ENCODE peak calls at places on chromosome 2, in seven cellular contexts. U is SK-N-SH, T is HCT116, K is K562, W is GM12878, L is H1, G is HepG2. A is an unnamed sample.
A peak's percentile ranks its signal among the peaks of the same experiment; 100 is the strongest.

GRCh38 chr2:128498589-128498988 is 179.9 kb upstream of the HS6ST1 start:
- DNase-seq in U (no peak), T (no peak), K (no peak), W (no peak), L (no peak), G (no peak), A (no peak)

GRCh38 chr2:148524519-148524919 is 120.0 kb upstream of the EPC2 start:
- DNase-seq in U (no peak), T (no peak), K (no peak), W (no peak), L (no peak), G (no peak), A (no peak)

GRCh38 chr2:36356199-36356989 is 816 bp downstream of the CRIM1 start:
- DNase-seq in U (peak; percentile 72), T (no peak), K (no peak), W (no peak), L (no peak), G (no peak), A (no peak)

GRCh38 chr2:35356332-35356731 is 999.2 kb upstream of the CRIM1 start:
- DNase-seq in U (no peak), T (no peak), K (no peak), W (no peak), L (no peak), G (no peak), A (no peak)

GRCh38 chr2:158894078-158894477 is 74.4 kb upstream of the TANC1 start:
- DNase-seq in U (no peak), T (no peak), K (no peak), W (no peak), L (no peak), G (peak; percentile 16), A (no peak)

GRCh38 chr2:230757476-230757875 is 44.8 kb downstream of the CAB39 start:
- DNase-seq in U (no peak), T (no peak), K (no peak), W (no peak), L (no peak), G (no peak), A (no peak)

GRCh38 chr2:119257198-119257597 is 33.6 kb downstream of the STEAP3 start:
- DNase-seq in U (no peak), T (no peak), K (no peak), W (no peak), L (no peak), G (no peak), A (no peak)

GRCh38 chr2:174176898-174177297 is 71.4 kb downstream of the OLA1 start:
- DNase-seq in U (no peak), T (no peak), K (no peak), W (no peak), L (no peak), G (no peak), A (no peak)

GRCh38 chr2:134226561-134226960 is 27.3 kb upstream of the MGAT5 start:
- DNase-seq in U (no peak), T (no peak), K (no peak), W (no peak), L (no peak), G (no peak), A (no peak)

GRCh38 chr2:134225173-134225572 is 28.7 kb upstream of the MGAT5 start:
- DNase-seq in U (no peak), T (no peak), K (no peak), W (no peak), L (no peak), G (no peak), A (no peak)

GRCh38 chr2:134225841-134226240 is 28.0 kb upstream of the MGAT5 start:
- DNase-seq in U (no peak), T (no peak), K (no peak), W (no peak), L (no peak), G (no peak), A (no peak)

GRCh38 chr2:134220525-134220924 is 33.3 kb upstream of the MGAT5 start:
- DNase-seq in U (no peak), T (no peak), K (no peak), W (no peak), L (no peak), G (no peak), A (no peak)

DNA sequence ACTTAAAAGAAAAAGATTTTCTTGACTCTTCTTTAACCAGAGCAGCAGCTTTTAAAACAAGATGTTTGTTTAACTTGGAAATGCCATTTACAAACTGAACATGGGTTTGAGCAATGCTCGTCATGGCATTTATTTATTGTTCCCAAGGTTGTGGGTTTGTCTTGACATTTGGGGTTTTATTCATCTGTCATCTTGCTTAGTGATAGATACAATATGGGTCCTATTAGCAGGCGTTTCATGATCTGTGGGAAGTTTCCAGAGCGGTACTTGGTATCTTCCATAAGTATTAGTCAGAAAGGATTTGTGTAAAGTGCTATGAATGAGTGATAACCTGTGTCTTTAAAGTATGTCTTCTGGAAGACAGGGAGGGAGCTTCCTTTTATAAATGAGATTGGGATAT is 29.9 kb upstream of the MGAT5 start:
- DNase-seq in U (no peak), T (no peak), K (no peak), W (no peak), L (no peak), G (no peak), A (no peak)
- H3K9me3 ChIP-seq in U (no peaks in the 10 kb centered on the region), T (peaks cover 5% of the 10 kb centered on the region), K (peaks cover 3% of the 10 kb centered on the region), W (peaks cover 10% of the 10 kb centered on the region), L (peaks cover 10% of the 10 kb centered on the region), G (peaks cover 15% of the 10 kb centered on the region), A (peaks cover 11% of the 10 kb centered on the region)

DNA sequence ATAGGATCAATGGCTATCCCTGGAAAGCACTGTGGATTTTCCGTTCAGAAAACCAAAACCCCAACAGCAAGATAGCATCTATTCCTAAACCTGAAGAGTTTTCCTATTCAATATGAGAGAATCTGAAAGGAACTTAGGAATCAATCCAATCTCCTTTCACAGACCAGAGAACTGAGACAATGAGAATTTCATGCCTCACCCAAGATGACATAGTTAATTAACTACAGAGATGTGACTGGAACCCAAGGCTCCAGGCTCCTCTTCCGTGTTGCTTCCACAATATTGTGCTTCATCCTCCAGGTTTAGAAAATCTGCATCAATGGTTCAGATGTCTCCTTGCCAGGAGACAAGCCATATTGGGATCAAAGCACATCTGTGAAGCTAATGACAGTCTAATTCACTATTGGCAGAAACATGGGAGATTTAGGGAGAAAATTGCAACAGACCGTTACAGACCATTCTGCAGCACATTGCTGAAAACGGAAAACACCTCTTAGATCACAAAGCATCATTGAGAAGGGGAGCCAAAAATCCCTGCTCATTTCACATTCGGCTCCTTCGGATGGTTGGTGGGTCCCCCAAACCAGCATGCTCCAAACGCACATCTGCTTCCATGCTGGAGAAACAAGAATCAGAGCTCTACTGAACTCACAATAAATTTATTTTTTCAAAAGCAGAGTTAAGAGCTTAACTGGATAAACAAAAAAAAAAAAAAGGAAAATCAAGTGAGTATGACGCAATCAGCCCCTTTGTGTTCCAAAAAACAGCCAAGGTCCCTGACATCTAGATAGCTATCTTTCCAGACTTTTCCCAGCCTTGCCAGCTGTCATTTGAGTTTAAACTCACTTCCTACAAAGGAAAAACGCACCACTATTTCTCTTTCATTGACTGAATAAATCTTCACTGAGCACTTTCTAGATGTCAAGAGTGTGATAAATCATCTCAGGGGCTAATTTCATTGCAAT is 290.3 kb downstream of the C1D start:
- DNase-seq in U (no peak), T (no peak), K (no peak), W (no peak), L (no peak), G (no peak), A (no peak)
- TF ChIP-seq YY1 in U (no peak), T (no peak), K (no peak), W (no peak), L (no peak), G (no peak), A (no peak)

GRCh38 chr2:241818943-241819270 is 9.9 kb downstream of the NEU4 start:
- DNase-seq in U (no peak), T (no peak), K (no peak), W (no peak), L (no peak), G (peak; percentile 97), A (no peak)

GRCh38 chr2:241822264-241822623 is 13.3 kb downstream of the NEU4 start:
- DNase-seq in U (no peak), T (no peak), K (no peak), W (no peak), L (no peak), G (no peak), A (no peak)

GRCh38 chr2:241820625-241821384 is 11.8 kb downstream of the NEU4 start:
- DNase-seq in U (peak; percentile 50), T (no peak), K (no peak), W (no peak), L (no peak), G (no peak), A (no peak)

GRCh38 chr2:241818229-241818942 is 9.4 kb downstream of the NEU4 start:
- DNase-seq in U (no peak), T (no peak), K (no peak), W (no peak), L (no peak), G (no peak), A (no peak)

GRCh38 chr2:241821460-241822263 is 12.7 kb downstream of the NEU4 start:
- DNase-seq in U (no peak), T (no peak), K (no peak), W (no peak), L (no peak), G (no peak), A (no peak)
- H3K9me3 ChIP-seq in U (no peaks in the 10 kb centered on the region), T (peaks cover under 1% of the 10 kb centered on the region), K (peaks cover 3% of the 10 kb centered on the region), W (peaks cover 1% of the 10 kb centered on the region), L (peaks cover 1% of the 10 kb centered on the region), G (peaks cover 1% of the 10 kb centered on the region), A (peaks cover 2% of the 10 kb centered on the region)

GRCh38 chr2:184394642-184395041 is 203.7 kb upstream of the ZNF804A start:
- DNase-seq in U (no peak), T (no peak), K (no peak), W (no peak), L (no peak), G (no peak), A (no peak)
- TF ChIP-seq YY1 in U (no peak), T (no peak), K (no peak), W (no peak), L (no peak), G (no peak), A (no peak)

DNA sequence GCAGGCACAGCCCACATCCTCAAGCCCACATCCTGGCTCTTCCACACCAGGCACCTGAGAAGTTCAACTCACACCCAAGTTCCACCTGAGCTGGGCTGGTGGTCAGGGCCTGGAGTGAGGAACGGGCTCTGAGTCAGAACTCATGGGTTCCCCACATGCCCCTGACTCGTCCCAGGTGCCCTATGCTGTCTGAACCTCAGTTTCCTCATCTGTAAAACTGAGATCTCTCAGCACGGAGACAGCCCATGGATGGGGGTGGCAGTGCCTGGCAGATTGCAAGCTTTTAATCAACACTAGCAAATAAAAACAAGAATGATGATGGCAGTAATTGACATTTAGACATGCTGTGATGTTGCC is 307.8 kb downstream of the NDUFA10 start:
- DNase-seq in U (no peak), T (no peak), K (no peak), W (no peak), L (no peak), G (no peak), A (no peak)
- H3K9me3 ChIP-seq in U (peaks cover 4% of the 10 kb centered on the region), T (no peaks in the 10 kb centered on the region), K (no peaks in the 10 kb centered on the region), W (no peaks in the 10 kb centered on the region), L (peaks cover 27% of the 10 kb centered on the region), G (peaks cover 9% of the 10 kb centered on the region), A (peaks cover 19% of the 10 kb centered on the region)